ENCODE peak calls at places on chromosome 22, in nine cellular contexts. L is HCT116, D is GM23248, P is fibroblast of lung, W is left lung, T is transverse colon, A is GM12878, E is astrocyte, N is tibial nerve. U is an unnamed sample.
A peak's percentile ranks its signal among the peaks of the same experiment; 100 is the strongest.

GRCh38 chr22:49022816-49023160 is 804.9 kb downstream of the BRD1 start:
- DNase-seq in L (no peak), D (no peak), P (no peak), W (no peak), T (no peak), A (no peak), E (no peak), N (no peak), U (no peak)

GRCh38 chr22:20867179-20868099 is 8.6 kb downstream of the SNAP29 start:
- DNase-seq in L (no peak), D (peak; percentile 33), P (no peak), W (peak; percentile 67), T (peak; percentile 51), A (no peak), E (no peak), N (peak; percentile 66), U (peak; percentile 85)

GRCh38 chr22:30747493-30747892 is 52.8 kb downstream of the OSBP2 start:
- DNase-seq in L (no peak), D (no peak), P (no peak), W (no peak), T (peak; percentile 68), A (no peak), E (no peak), N (no peak), U (peak; percentile 69)

GRCh38 chr22:19929586-19930302 is 11.8 kb upstream of the COMT start:
- DNase-seq in L (no peak), D (no peak), P (no peak), W (no peak), T (no peak), A (no peak), E (no peak), N (no peak), U (no peak)

GRCh38 chr22:19879996-19880785 is 25.5 kb upstream of the GNB1L start:
- DNase-seq in L (no peak), D (no peak), P (no peak), W (peak; percentile 32), T (no peak), A (no peak), E (no peak), N (no peak), U (no peak)

GRCh38 chr22:27531782-27532530 is 269.6 kb downstream of the MN1 start:
- DNase-seq in L (no peak), D (peak; percentile 76), P (peak; percentile 98), W (no peak), T (no peak), A (no peak), E (peak; percentile 98), N (no peak), U (no peak)

GRCh38 chr22:19229600-19229999 is 51.1 kb upstream of the SLC25A1 start:
- DNase-seq in L (no peak), D (no peak), P (no peak), W (no peak), T (no peak), A (no peak), E (no peak), N (no peak), U (no peak)

GRCh38 chr22:31233001-31233400 is 20.9 kb downstream of the LIMK2 start:
- DNase-seq in L (no peak), D (no peak), P (peak; percentile 48), W (no peak), T (no peak), A (no peak), E (no peak), N (no peak), U (no peak)

GRCh38 chr22:37454857-37455686 is 27.8 kb upstream of the ELFN2 start:
- DNase-seq in L (peak; percentile 85), D (peak; percentile 89), P (peak; percentile 96), W (peak; percentile 75), T (no peak), A (no peak), E (peak; percentile 94), N (no peak), U (no peak)

GRCh38 chr22:27476729-27477128 is 324.8 kb downstream of the MN1 start:
- DNase-seq in L (peak; percentile 53), D (peak; percentile 94), P (peak; percentile 87), W (no peak), T (no peak), A (no peak), E (peak; percentile 83), N (no peak), U (no peak)

GRCh38 chr22:48868554-48868953 is 959.1 kb downstream of the BRD1 start:
- DNase-seq in L (no peak), D (no peak), P (no peak), W (no peak), T (no peak), A (no peak), E (no peak), N (no peak), U (no peak)

GRCh38 chr22:32917577-32918375 is 116.3 kb downstream of the TIMP3 start:
- DNase-seq in L (no peak), D (no peak), P (no peak), W (no peak), T (no peak), A (no peak), E (no peak), N (no peak), U (no peak)

GRCh38 chr22:39526736-39527171 is 5.8 kb downstream of the RPS19BP1 start:
- DNase-seq in L (no peak), D (no peak), P (no peak), W (no peak), T (no peak), A (no peak), E (no peak), N (no peak), U (no peak)

GRCh38 chr22:46829140-46829891 is 66.9 kb downstream of the TBC1D22A start:
- DNase-seq in L (no peak), D (peak; percentile 94), P (peak; percentile 97), W (no peak), T (no peak), A (no peak), E (peak; percentile 96), N (no peak), U (no peak)

GRCh38 chr22:38766076-38766777 is 10.4 kb upstream of the SUN2 start:
- DNase-seq in L (peak; percentile 79), D (peak; percentile 84), P (peak; percentile 48), W (no peak), T (peak; percentile 78), A (no peak), E (no peak), N (peak; percentile 12), U (peak; percentile 77)

GRCh38 chr22:32708835-32709234 is 92.7 kb upstream of the TIMP3 start:
- DNase-seq in L (no peak), D (peak; percentile 90), P (peak; percentile 45), W (no peak), T (no peak), A (no peak), E (no peak), N (no peak), U (no peak)

GRCh38 chr22:34036936-34037335 is 116.7 kb upstream of the LARGE1 start:
- DNase-seq in L (no peak), D (no peak), P (no peak), W (no peak), T (no peak), A (no peak), E (no peak), N (no peak), U (no peak)

GRCh38 chr22:27662359-27663030 is 139.1 kb downstream of the MN1 start:
- DNase-seq in L (no peak), D (no peak), P (no peak), W (no peak), T (no peak), A (no peak), E (no peak), N (no peak), U (peak; percentile 46)

GRCh38 chr22:36768141-36768540 is 7.8 kb downstream of the IFT27 start:
- DNase-seq in L (no peak), D (no peak), P (no peak), W (peak; percentile 11), T (no peak), A (no peak), E (no peak), N (no peak), U (no peak)

DNA sequence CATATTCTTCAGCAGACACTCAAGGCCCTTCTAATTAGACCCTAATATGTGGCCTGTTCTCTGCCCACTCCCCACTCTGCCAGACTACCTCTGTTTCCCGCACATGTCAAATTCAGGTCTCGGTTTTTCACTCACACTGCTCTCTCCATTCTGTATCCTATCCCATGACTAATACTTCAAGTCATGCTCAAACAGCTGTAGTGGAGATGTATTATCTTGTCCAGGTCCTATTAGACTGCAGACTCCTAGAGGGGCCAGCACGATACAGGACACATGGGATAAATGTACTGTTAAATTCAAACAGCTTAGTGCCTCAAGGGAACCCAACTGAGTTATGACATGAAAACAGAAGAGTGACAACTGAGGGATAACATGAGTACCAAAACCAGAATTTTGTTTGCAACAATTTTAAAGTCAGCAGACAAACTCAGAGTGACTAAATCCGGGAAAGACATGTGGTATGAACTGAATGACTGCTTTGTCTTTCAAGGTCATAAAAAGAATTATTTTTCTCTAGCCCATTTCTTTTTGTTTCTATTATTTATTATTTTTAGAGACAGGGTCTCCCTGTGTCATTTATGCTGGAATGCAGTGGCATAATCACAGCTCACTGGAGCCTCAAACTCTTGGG is 20.5 kb downstream of the ATP6V1E1 start:
- DNase-seq in L (no peak), D (no peak), P (no peak), W (no peak), T (no peak), A (no peak), E (no peak), N (no peak), U (no peak)
- H3K4me3 ChIP-seq in L (no peak overlapping the region), D (no peak overlapping the region), P (no peak overlapping the region), W (no peak overlapping the region), T (no peak overlapping the region), A (no peak overlapping the region), E (no peak overlapping the region), N (no peak overlapping the region), U (no peak overlapping the region)

GRCh38 chr22:42436402-42436801 is 4.2 kb upstream of the NFAM1 start:
- DNase-seq in L (no peak), D (no peak), P (no peak), W (no peak), T (no peak), A (no peak), E (no peak), N (no peak), U (no peak)
- H3K4me1 ChIP-seq in L (peaks cover 18% of the 10 kb centered on the region), D (peaks cover 3% of the 10 kb centered on the region), P (peaks cover 4% of the 10 kb centered on the region), W (peaks cover 82% of the 10 kb centered on the region), T (no peaks in the 10 kb centered on the region), A (peaks cover 13% of the 10 kb centered on the region), E (peaks cover 17% of the 10 kb centered on the region), N (peaks cover 40% of the 10 kb centered on the region), U (no peaks in the 10 kb centered on the region)

GRCh38 chr22:50305393-50305657 is 2.1 kb downstream of the PLXNB2 start:
- DNase-seq in L (no peak), D (no peak), P (no peak), W (no peak), T (no peak), A (no peak), E (no peak), N (no peak), U (no peak)
- H3K4me3 ChIP-seq in L (peak overlapping the region; percentile 91), D (peak overlapping the region; percentile 92), P (peak overlapping the region; percentile 96), W (peak overlapping the region; percentile 85), T (peak overlapping the region; percentile 97), A (peak overlapping the region; percentile 91), E (peak overlapping the region; percentile 78), N (peak overlapping the region; percentile 62), U (peak overlapping the region; percentile 91)

DNA sequence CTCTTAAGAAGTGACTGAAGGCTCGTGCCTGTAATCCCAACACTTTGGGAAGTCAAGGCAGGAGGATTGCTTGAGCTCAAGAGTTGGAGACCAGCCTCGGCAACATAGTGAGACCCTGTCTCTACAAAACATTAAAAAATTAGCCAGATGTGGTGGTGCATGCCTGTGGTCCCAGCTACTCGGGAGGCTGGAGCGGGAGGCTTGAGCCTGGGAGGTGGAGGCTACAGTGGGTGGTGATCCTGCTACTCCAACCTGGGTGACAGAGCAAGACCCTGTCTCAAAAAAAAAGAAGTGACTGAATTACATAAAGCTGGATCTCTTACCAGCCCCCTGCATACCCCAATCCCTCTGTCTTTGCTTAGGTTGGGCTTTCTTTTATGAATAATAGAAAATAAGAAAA is 58.1 kb downstream of the C22orf31 start:
- DNase-seq in L (no peak), D (no peak), P (no peak), W (no peak), T (no peak), A (no peak), E (no peak), N (no peak), U (no peak)
- H3K4me1 ChIP-seq in L (peaks cover 69% of the 10 kb centered on the region), D (peaks cover 9% of the 10 kb centered on the region), P (no peaks in the 10 kb centered on the region), W (peaks cover 24% of the 10 kb centered on the region), T (peaks cover 8% of the 10 kb centered on the region), A (no peaks in the 10 kb centered on the region), E (peaks cover 9% of the 10 kb centered on the region), N (peaks cover 43% of the 10 kb centered on the region), U (peaks cover 5% of the 10 kb centered on the region)